ENCODE peak calls at places on chromosomes 16 and 17, in four cellular contexts. Y, X, R and P are unnamed samples.

GRCh38 chr16:66486773-66487579 is 59.9 kb downstream of the BEAN1 start:
- DNase-seq in Y (no peak), X (no peak), R (peak), P (no peak)

GRCh38 chr16:46974352-46974751 is 878 bp upstream of the DNAJA2 start:
- DNase-seq in X (no peak), Y (no peak), R (peak), P (peak)

GRCh38 chr17:34980681-34981537 is 597 bp downstream of the LIG3 start:
- DNase-seq in X (peak), Y (peak), R (peak), P (peak)

GRCh38 chr16:85612191-85612800 is 826 bp upstream of the GSE1 start:
- DNase-seq in Y (peak), R (peak), X (peak), P (no peak)

GRCh38 chr16:81214745-81215166 is 23.7 kb upstream of the BCO1 start:
- DNase-seq in R (no peak), Y (no peak), X (no peak), P (no peak)

GRCh38 chr16:89581045-89581695 is 5.6 kb downstream of the CPNE7 start:
- DNase-seq in R (no peak), Y (no peak), X (peak), P (no peak)

GRCh38 chr16:55834044-55834443 is 1.1 kb upstream of the CES1 start:
- DNase-seq in R (no peak), Y (no peak), X (no peak), P (no peak)

GRCh38 chr16:918068-918467 is 52.7 kb downstream of the LMF1 start:
- DNase-seq in Y (no peak), X (peak), R (no peak), P (no peak)

GRCh38 chr17:14886200-14886739 is 378.9 kb downstream of the PMP22 start:
- DNase-seq in R (no peak), X (no peak), Y (no peak), P (no peak)

GRCh38 chr16:3868556-3868955 is 12.0 kb downstream of the CREBBP start:
- DNase-seq in X (no peak), Y (no peak), R (no peak), P (no peak)

GRCh38 chr17:59707971-59708425 is 544 bp downstream of the VMP1 start:
- DNase-seq in R (no peak), X (no peak), Y (peak), P (no peak)

GRCh38 chr17:29136998-29137730 is 43.0 kb downstream of the MYO18A start:
- DNase-seq in X (no peak), Y (no peak), R (no peak), P (no peak)

GRCh38 chr16:25052161-25052511 is 37.0 kb upstream of the ARHGAP17 start:
- DNase-seq in X (no peak), Y (no peak), R (no peak), P (no peak)

GRCh38 chr16:28537964-28538732 is 626 bp downstream of the NUPR1 start:
- DNase-seq in R (peak), Y (no peak), X (peak), P (no peak)

GRCh38 chr16:19589771-19590302 is 34.3 kb downstream of the VPS35L start:
- DNase-seq in Y (no peak), R (no peak), X (no peak), P (no peak)

GRCh38 chr17:58326609-58327341 is 1.8 kb downstream of the TSPOAP1 start:
- DNase-seq in R (no peak), X (peak), Y (no peak), P (no peak)

GRCh38 chr16:56628486-56629035 is 3.0 kb downstream of the MT1E start:
- DNase-seq in R (no peak), Y (no peak), X (no peak), P (no peak)

GRCh38 chr17:46072998-46073397 is 73.9 kb downstream of the STH start:
- DNase-seq in X (no peak), Y (no peak), R (no peak), P (no peak)

GRCh38 chr17:38748329-38749221 is at the start of gene PCGF2:
- DNase-seq in Y (peak), R (peak), X (peak), P (no peak)

GRCh38 chr17:10126554-10127493 is 71.6 kb downstream of the GAS7 start:
- DNase-seq in Y (no peak), X (no peak), R (no peak), P (no peak)

GRCh38 chr17:80071116-80071980 is 30.0 kb upstream of the GAA start:
- DNase-seq in X (no peak), R (no peak), Y (no peak), P (no peak)

GRCh38 chr17:37570527-37571093 is 38.6 kb downstream of the SYNRG start:
- DNase-seq in R (no peak), Y (peak), X (no peak), P (peak)

GRCh38 chr17:14112407-14112806 is 43.1 kb downstream of the COX10 start:
- DNase-seq in Y (no peak), X (no peak), R (no peak), P (no peak)

GRCh38 chr16:2819939-2820835 is 3.1 kb downstream of the PRSS21 start:
- DNase-seq in Y (no peak), R (no peak), X (no peak), P (no peak)

GRCh38 chr16:70428178-70428998 is 10.5 kb downstream of the ST3GAL2 start:
- DNase-seq in Y (no peak), X (peak), R (peak), P (no peak)

GRCh38 chr16:56824335-56824734 is 40.7 kb upstream of the SLC12A3 start:
- DNase-seq in R (no peak), X (peak), Y (no peak), P (no peak)

GRCh38 chr17:73165616-73166404 is 1.0 kb downstream of the SSTR2 start:
- DNase-seq in Y (peak), X (no peak), R (no peak), P (no peak)

GRCh38 chr16:47928008-47928407 is 227.8 kb downstream of the ABCC12 start:
- DNase-seq in Y (no peak), X (no peak), R (no peak), P (no peak)

GRCh38 chr16:70252355-70252988 is 732 bp upstream of the EXOSC6 start:
- DNase-seq in R (peak), Y (peak), X (no peak), P (no peak)

GRCh38 chr16:57367111-57367752 is 5.1 kb upstream of the CX3CL1 start:
- DNase-seq in X (no peak), Y (no peak), R (no peak), P (no peak)

GRCh38 chr16:56193951-56194726 is 2.9 kb downstream of the GNAO1 start:
- DNase-seq in X (peak), Y (peak), R (peak), P (no peak)

GRCh38 chr17:6786618-6787017 is 10.6 kb downstream of the FBXO39 start:
- DNase-seq in R (no peak), X (no peak), Y (no peak), P (no peak)

GRCh38 chr17:78037280-78037679 is 78.8 kb downstream of the TNRC6C start:
- DNase-seq in Y (no peak), R (no peak), X (no peak), P (no peak)

GRCh38 chr17:32814837-32815236 is 62.1 kb downstream of the MYO1D start:
- DNase-seq in X (no peak), R (no peak), Y (no peak), P (no peak)

GRCh38 chr17:29710891-29711418 is 88.2 kb upstream of the CORO6 start:
- DNase-seq in R (no peak), Y (no peak), X (no peak), P (no peak)

GRCh38 chr17:34465756-34466155 is 102.7 kb upstream of the CCL1 start:
- DNase-seq in X (no peak), R (no peak), Y (no peak), P (no peak)

GRCh38 chr17:56887552-56888467 is 26.0 kb downstream of the TRIM25 start:
- DNase-seq in X (no peak), R (peak), Y (no peak), P (no peak)

GRCh38 chr16:57844416-57845030 is 42.2 kb upstream of the KIFC3 start:
- DNase-seq in Y (no peak), R (no peak), X (no peak), P (no peak)

GRCh38 chr16:3171855-3172593 is 16.0 kb upstream of the OR1F1 start:
- DNase-seq in X (no peak), R (no peak), Y (no peak), P (no peak)